ENCODE peak calls at places on chromosomes 7 and 10, in six cellular contexts. H is IMR-90, P is H9, X is neuronal stem cell, O is mesenchymal stem cell, C is H1. I is an unnamed sample.

GRCh38 chr7:132575336-132575986 is 809 bp downstream of the PLXNA4 start:
- DNase-seq in H (peak; percentile 18), P (peak; percentile 59), X (no peak), O (peak; percentile 29), C (peak; percentile 68), I (no peak)

GRCh38 chr10:110827410-110827809 is 44.3 kb upstream of the PDCD4 start:
- DNase-seq in H (peak; percentile 82), P (no peak), X (no peak), O (peak; percentile 27), C (no peak), I (no peak)

GRCh38 chr7:69996132-69996531 is 397.9 kb downstream of the AUTS2 start:
- DNase-seq in H (no peak), P (no peak), X (no peak), O (no peak), C (no peak), I (no peak)

GRCh38 chr7:4724648-4725013 is 42.5 kb downstream of the FOXK1 start:
- DNase-seq in H (peak; percentile 47), P (no peak), X (no peak), O (peak; percentile 49), C (no peak), I (no peak)

GRCh38 chr10:484925-485661 is 204.4 kb downstream of the DIP2C start:
- DNase-seq in H (no peak), P (peak; percentile 26), X (no peak), O (no peak), C (peak; percentile 51), I (no peak)

GRCh38 chr10:17504547-17505245 is 50.3 kb upstream of the ST8SIA6 start:
- DNase-seq in H (peak; percentile 84), P (no peak), X (no peak), O (peak; percentile 71), C (no peak), I (no peak)

GRCh38 chr10:58696736-58697135 is 184.1 kb downstream of the BICC1 start:
- DNase-seq in H (peak; percentile 20), P (no peak), X (no peak), O (no peak), C (no peak), I (no peak)

GRCh38 chr10:83603708-83604107 is 535.6 kb upstream of the GHITM start:
- DNase-seq in H (no peak), P (no peak), X (no peak), O (peak; percentile 74), C (no peak), I (no peak)

GRCh38 chr7:131688738-131689661 is 132.6 kb upstream of the PODXL start:
- DNase-seq in H (peak; percentile 49), P (peak; percentile 89), X (peak; percentile 76), O (peak; percentile 60), C (peak; percentile 95), I (peak; percentile 50)

GRCh38 chr10:94607111-94607510 is 61.5 kb downstream of the HELLS start:
- DNase-seq in H (no peak), P (no peak), X (no peak), O (no peak), C (no peak), I (no peak)

GRCh38 chr7:17370901-17371550 is 72.6 kb downstream of the AHR start:
- DNase-seq in H (peak; percentile 18), P (no peak), X (no peak), O (peak; percentile 48), C (no peak), I (peak; percentile 19)

GRCh38 chr7:148914208-148914777 is 30.2 kb upstream of the EZH2 start:
- DNase-seq in H (peak; percentile 85), P (no peak), X (no peak), O (peak; percentile 58), C (no peak), I (peak; percentile 76)

DNA sequence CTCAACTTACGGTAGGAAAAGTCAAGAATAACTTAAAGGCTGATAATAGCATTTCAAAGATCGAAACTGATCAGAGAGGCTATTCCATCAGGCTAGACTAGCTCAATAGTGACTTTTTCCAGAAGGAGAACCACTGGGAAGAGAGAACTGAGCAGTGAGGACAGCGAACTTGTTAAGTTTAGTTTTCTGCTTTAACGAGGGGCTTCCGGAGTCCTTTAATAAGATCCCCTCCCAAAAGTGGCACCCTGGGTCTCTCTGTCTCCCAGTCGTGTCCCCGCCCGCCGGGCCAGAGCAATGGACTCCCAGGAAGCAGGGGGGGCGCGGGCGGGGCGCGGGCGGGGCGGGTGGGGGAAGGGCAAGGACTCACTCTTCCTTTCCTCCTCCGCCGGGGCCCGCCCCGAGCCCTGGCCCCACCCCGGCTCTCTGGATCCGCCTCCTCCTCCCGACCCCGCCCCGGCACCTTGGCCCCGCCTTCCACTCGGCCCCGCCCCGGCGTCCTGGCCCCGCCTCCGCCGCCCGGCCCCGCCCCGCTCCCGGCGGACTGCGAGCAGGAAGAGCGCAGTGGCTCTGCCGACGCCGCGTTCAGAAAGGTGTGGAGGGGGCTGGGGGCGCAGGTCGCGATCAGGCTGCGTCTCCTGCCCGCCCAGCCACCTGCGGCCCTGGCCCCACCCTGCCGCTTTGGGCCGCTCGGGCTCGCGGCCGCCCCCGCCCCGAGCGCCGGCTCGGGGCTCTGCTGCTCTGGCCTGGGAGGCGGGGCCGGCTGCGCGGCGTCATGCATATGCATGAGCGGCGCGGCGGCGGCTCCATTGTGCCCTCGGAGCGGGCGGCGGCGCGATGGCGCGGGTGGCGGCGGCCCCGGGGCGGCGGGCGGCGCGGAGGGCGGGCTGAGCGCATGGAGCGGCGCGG is at the start of gene ZMIZ2:
- DNase-seq in H (peak; percentile 76), P (peak; percentile 91), X (peak; percentile 89), O (peak; percentile 83), C (peak; percentile 98), I (peak; percentile 90)
- H3K18ac ChIP-seq in H (peak within 1 kb of the TSS; percentile 93), P (peak within 1 kb of the TSS; percentile 85), X (peak within 1 kb of the TSS; percentile 98), O (peak within 1 kb of the TSS; percentile 99), C (no peak within 1 kb of the TSS), I (peak within 1 kb of the TSS; percentile 98)

DNA sequence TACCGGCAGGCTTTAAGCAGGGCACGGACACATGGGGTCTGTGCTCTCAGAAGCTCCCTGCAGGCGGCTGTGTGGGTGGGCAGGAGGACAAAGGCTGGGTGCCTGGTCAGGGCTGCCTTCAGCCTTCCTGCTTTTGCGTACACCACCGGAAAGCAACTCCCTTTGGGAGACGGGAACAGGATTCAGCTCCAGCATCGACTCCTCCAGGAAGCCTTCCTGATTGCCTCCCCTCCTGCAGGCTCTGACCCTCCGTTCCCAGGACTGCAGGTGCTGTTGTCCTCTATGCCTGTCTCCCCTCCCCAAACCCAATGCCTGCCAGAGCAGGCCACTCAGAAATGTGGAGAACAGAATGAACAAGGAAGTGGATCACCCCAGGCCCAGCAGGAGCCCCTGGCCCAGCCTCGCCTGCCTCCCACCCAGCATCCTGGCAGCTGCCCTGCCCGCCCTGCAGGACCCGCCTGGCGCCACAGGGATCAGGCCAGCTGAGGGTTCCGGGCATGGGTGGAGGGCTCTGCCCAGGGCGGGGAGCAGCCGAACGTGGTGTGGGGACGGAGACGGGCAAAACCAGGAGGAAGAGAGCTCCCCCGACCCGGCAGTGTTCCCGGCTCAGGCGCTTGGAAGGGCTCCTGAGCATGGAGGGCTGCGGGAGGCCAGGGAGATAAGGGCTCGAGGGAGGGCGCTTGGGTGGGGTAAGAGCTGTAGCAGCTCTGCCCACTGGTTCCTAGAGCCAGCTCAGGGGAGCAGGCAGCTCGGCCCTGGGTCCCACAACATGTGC is 6.2 kb upstream of the ELN start:
- DNase-seq in H (no peak), P (no peak), X (no peak), O (no peak), C (no peak), I (no peak)
- H3K4me1 ChIP-seq in H (peaks cover 16% of the 10 kb centered on the region), P (no peaks in the 10 kb centered on the region), X (no peaks in the 10 kb centered on the region), O (peaks cover 11% of the 10 kb centered on the region), C (peaks cover 9% of the 10 kb centered on the region), I (peaks cover 18% of the 10 kb centered on the region)

DNA sequence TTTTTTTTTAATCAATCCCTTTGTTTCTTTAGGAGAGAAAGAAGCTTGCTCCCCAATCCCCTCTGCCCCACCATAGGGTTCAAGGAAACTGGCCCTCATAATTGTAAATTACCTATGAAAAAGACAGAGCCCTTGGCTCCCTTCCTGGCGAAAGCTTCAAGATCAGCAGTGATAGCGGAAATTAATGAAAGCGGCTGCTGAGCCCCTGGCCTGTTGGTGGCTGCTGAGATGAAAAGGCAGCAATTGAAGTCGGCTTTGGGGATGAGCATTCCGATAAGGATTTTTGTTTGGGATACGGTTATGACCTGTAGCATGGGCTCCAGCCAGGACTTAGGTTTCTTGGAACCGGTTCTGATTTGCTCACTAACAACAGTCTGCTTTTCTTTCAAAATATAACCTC is 94.4 kb downstream of the SORCS3 start:
- DNase-seq in H (no peak), P (peak; percentile 37), X (no peak), O (no peak), C (peak; percentile 54), I (no peak)
- H2AFZ ChIP-seq in H (no peak overlapping the region), P (no peak overlapping the region), X (no peak overlapping the region), O (no peak overlapping the region), C (peak overlapping the region; percentile 15), I (no peak overlapping the region)

GRCh38 chr10:30433779-30434272 is at the start of gene MAP3K8:
- DNase-seq in H (peak; percentile 86), P (peak; percentile 90), X (peak; percentile 89), O (peak; percentile 96), C (peak; percentile 88), I (peak; percentile 95)

GRCh38 chr10:30430544-30431298 is 3.3 kb upstream of the MAP3K8 start:
- DNase-seq in H (no peak), P (no peak), X (no peak), O (no peak), C (no peak), I (no peak)

GRCh38 chr10:30432631-30433285 is 1.2 kb upstream of the MAP3K8 start:
- DNase-seq in H (no peak), P (peak; percentile 35), X (no peak), O (no peak), C (no peak), I (peak; percentile 76)

GRCh38 chr10:30433286-30433778 is 652 bp upstream of the MAP3K8 start:
- DNase-seq in H (peak; percentile 67), P (peak; percentile 74), X (peak; percentile 84), O (peak; percentile 88), C (peak; percentile 80), I (peak; percentile 89)

DNA sequence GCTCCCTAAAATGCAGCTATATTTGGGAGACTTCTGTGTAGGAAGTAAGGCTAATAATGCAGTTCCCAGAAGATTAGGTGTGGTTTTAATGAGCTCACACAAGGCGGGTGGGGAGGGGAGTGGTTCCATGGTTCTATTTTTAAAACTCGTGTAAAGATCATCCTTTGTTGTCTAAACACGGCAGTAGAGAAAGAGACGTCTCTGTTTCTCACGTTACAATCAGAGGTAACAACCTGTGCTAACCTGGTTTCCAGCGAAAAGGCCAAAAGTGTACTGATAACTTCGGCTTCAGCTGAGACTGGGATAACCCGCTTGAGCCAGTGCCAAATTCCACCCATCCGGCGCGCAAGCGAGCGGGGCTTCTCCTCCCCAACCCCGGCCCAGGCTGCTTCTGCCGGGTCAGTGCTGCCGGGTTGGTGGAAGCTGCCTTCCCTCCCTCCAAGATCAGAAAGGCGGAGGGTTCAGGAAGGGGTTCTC is 2.5 kb upstream of the MAP3K8 start:
- DNase-seq in H (no peak), P (no peak), X (no peak), O (no peak), C (no peak), I (no peak)
- H3K18ac ChIP-seq in H (no peak overlapping the region), P (no peak overlapping the region), X (peak overlapping the region; percentile 33), O (no peak overlapping the region), C (no peak overlapping the region), I (no peak overlapping the region)